ENCODE peak calls at places on chromosomes 3 and 15, in five cellular contexts. C is activated CD4-positive, alpha-beta T cell treated with anti-CD3 and anti-CD28 coated beads, Interleukin-2, amount 50 U/mL, for 1 hour; Y is H4; P is kidney glomerular epithelial cell; R is DMS53. E is an unnamed sample.

GRCh38 chr3:100516843-100517242 is 24.4 kb downstream of the TMEM45A start:
- DNase-seq in P (no peak), R (no peak), Y (no peak), C (no peak), E (no peak)

GRCh38 chr3:97952280-97952679 is 20.0 kb downstream of the RIOX2 start:
- DNase-seq in Y (no peak), P (no peak), R (peak), C (no peak), E (no peak)

GRCh38 chr3:36669763-36670162 is 94.6 kb downstream of the DCLK3 start:
- DNase-seq in C (no peak), P (no peak), R (no peak), Y (no peak), E (no peak)

GRCh38 chr3:134366928-134367352 is 7.3 kb downstream of the AMOTL2 start:
- DNase-seq in C (no peak), R (no peak), P (no peak), Y (no peak), E (no peak)

GRCh38 chr3:6601374-6601773 is 259.5 kb upstream of the GRM7 start:
- DNase-seq in P (no peak), R (peak), Y (no peak), C (no peak), E (no peak)

GRCh38 chr15:29539736-29540135 is 270.1 kb upstream of the NSMCE3 start:
- DNase-seq in R (no peak), Y (no peak), C (no peak), P (no peak), E (no peak)

GRCh38 chr15:93830221-93830765 is 401.1 kb upstream of the MCTP2 start:
- DNase-seq in Y (no peak), P (no peak), R (peak), C (no peak), E (no peak)

GRCh38 chr3:52769786-52770445 is 824 bp downstream of the NEK4 start:
- DNase-seq in P (peak), C (no peak), Y (no peak), R (peak), E (peak)

GRCh38 chr3:168884353-168884903 is 779.1 kb downstream of the MECOM start:
- DNase-seq in R (peak), C (no peak), Y (peak), P (peak), E (no peak)

GRCh38 chr3:190070623-190071347 is 49.9 kb downstream of the P3H2 start:
- DNase-seq in P (peak), R (peak), C (no peak), Y (no peak), E (peak)